ENCODE peak calls at places on chromosomes 7 and 10, in six cellular contexts. Q is SK-N-SH, O is fibroblast of pulmonary artery, C is kidney epithelial cell, G is GM12865, B is GM10248. Y is an unnamed sample.

GRCh38 chr10:62388328-62388727 is 14.2 kb downstream of the ZNF365 start:
- DNase-seq in Q (no peak), O (no peak), C (no peak), G (no peak), B (no peak), Y (no peak)

GRCh38 chr7:140625908-140626868 is 14.4 kb downstream of the DENND2A start:
- DNase-seq in Q (peak; percentile 69), O (peak; percentile 98), C (peak; percentile 97), G (no peak), B (no peak), Y (no peak)

GRCh38 chr10:51057925-51058324 is 16.4 kb upstream of the PRKG1 start:
- DNase-seq in Q (no peak), O (no peak), C (no peak), G (no peak), B (no peak), Y (no peak)

GRCh38 chr10:3902054-3902808 is 117.2 kb upstream of the KLF6 start:
- DNase-seq in Q (no peak), O (peak; percentile 55), C (peak; percentile 65), G (peak; percentile 88), B (peak; percentile 78), Y (peak; percentile 73)

GRCh38 chr10:106216085-106216484 is 948.4 kb downstream of the SORCS1 start:
- DNase-seq in Q (no peak), O (no peak), C (no peak), G (no peak), B (no peak), Y (no peak)

GRCh38 chr10:103551619-103552602 is 58.4 kb downstream of the NEURL1 start:
- DNase-seq in Q (peak; percentile 66), O (no peak), C (no peak), G (peak; percentile 12), B (no peak), Y (no peak)

GRCh38 chr10:79189853-79190435 is 121.2 kb downstream of the ZMIZ1 start:
- DNase-seq in Q (no peak), O (no peak), C (no peak), G (no peak), B (no peak), Y (no peak)

GRCh38 chr10:100485841-100486495 is 23.2 kb downstream of the WNT8B start:
- DNase-seq in Q (no peak), O (no peak), C (no peak), G (no peak), B (no peak), Y (no peak)

GRCh38 chr10:122344741-122345258 is 29.7 kb upstream of the PLEKHA1 start:
- DNase-seq in Q (no peak), O (peak; percentile 11), C (no peak), G (no peak), B (no peak), Y (no peak)

GRCh38 chr7:55441668-55442305 is 76.7 kb downstream of the LANCL2 start:
- DNase-seq in Q (peak; percentile 75), O (peak; percentile 47), C (no peak), G (no peak), B (no peak), Y (no peak)

GRCh38 chr10:6195891-6196290 is 6.8 kb upstream of the PFKFB3 start:
- DNase-seq in Q (no peak), O (peak; percentile 44), C (no peak), G (no peak), B (no peak), Y (no peak)

GRCh38 chr7:121187676-121188075 is 141.1 kb upstream of the WNT16 start:
- DNase-seq in Q (no peak), O (peak; percentile 65), C (no peak), G (no peak), B (no peak), Y (no peak)

GRCh38 chr10:122480146-122480833 is 18.9 kb downstream of the HTRA1 start:
- DNase-seq in Q (no peak), O (no peak), C (no peak), G (no peak), B (no peak), Y (no peak)

GRCh38 chr7:36138209-36138608 is 14.8 kb upstream of the EEPD1 start:
- DNase-seq in Q (no peak), O (no peak), C (no peak), G (no peak), B (no peak), Y (no peak)

GRCh38 chr10:43190775-43191174 is 52.5 kb downstream of the CSGALNACT2 start:
- DNase-seq in Q (no peak), O (no peak), C (no peak), G (no peak), B (no peak), Y (no peak)

GRCh38 chr7:107186242-107186641 is 17.4 kb downstream of the HBP1 start:
- DNase-seq in Q (no peak), O (no peak), C (no peak), G (no peak), B (no peak), Y (no peak)

GRCh38 chr7:107190090-107190489 is 21.3 kb downstream of the HBP1 start:
- DNase-seq in Q (no peak), O (no peak), C (no peak), G (no peak), B (no peak), Y (no peak)

GRCh38 chr7:107187774-107188173 is 19.0 kb downstream of the HBP1 start:
- DNase-seq in Q (no peak), O (no peak), C (no peak), G (no peak), B (no peak), Y (no peak)

GRCh38 chr7:107181172-107181571 is 12.4 kb downstream of the HBP1 start:
- DNase-seq in Q (no peak), O (no peak), C (no peak), G (no peak), B (no peak), Y (no peak)

GRCh38 chr7:107185716-107186115 is 16.9 kb downstream of the HBP1 start:
- DNase-seq in Q (no peak), O (no peak), C (no peak), G (no peak), B (no peak), Y (no peak)
- TF ChIP-seq CTCF in Q (no peak), O (no peak), C (no peak), G (no peak), B (no peak), Y (no peak)

DNA sequence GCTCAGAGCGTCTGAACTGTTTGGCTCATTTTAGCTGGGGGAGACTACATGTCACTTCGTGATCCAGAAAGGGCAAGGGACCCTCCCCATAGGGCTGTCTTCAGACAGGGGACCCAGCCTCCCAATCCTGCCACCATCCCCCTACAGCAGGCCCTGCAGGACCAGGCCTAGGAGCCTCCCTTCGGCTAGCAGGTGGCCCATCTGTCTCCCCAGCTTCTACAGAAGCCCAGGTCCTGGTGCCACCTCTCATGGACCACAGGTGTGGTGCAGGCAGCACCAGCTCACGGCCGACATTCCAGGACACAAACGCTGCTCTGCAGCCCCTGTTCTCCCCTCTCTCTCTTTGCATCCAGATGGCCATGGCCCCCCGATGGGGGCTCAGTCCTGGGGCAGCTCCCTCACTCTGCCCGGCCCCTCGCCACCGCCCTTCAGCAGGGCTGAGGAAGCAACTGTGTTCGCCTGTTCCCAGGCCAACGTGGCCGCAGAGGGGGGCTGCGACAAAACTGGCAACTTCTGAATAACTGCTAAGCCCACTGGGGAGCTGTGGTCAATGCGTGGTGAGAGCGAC is 10.3 kb downstream of the TECPR1 start:
- DNase-seq in Q (no peak), O (no peak), C (no peak), G (no peak), B (no peak), Y (no peak)
- TF ChIP-seq CTCF in Q (no peak), O (no peak), C (no peak), G (no peak), B (no peak), Y (no peak)

GRCh38 chr7:66497346-66497745 is 131.3 kb upstream of the KCTD7 start:
- DNase-seq in Q (no peak), O (no peak), C (no peak), G (no peak), B (no peak), Y (no peak)

GRCh38 chr7:66493235-66494181 is 135.2 kb upstream of the KCTD7 start:
- DNase-seq in Q (peak; percentile 99), O (peak; percentile 99), C (peak; percentile 83), G (peak; percentile 98), B (peak; percentile 98), Y (peak; percentile 98)
- TF ChIP-seq CTCF in Q (peak; percentile 22), O (peak; percentile 37), C (no peak), G (peak; percentile 28), B (no peak), Y (peak; percentile 11)

DNA sequence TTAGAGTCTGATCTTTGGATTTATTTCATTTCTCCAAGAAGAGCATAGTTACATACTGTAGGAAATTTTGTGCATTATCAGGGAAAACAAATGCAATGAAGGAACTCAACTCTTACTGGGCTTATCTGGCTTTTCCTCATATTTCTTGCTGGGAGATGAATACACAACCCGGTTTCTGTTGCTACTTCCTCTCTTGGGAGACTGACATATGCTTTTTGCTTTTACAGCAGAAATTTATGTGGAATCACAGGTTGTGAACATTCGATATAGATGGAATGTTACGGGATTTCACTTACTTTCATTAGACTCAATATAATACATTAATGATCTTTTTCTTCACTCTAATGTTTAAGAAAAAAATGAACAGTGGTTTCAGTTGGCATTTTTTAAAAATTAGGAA is 7.0 kb downstream of the SND1 start:
- DNase-seq in Q (no peak), O (no peak), C (no peak), G (no peak), B (no peak), Y (no peak)
- TF ChIP-seq CTCF in Q (no peak), O (no peak), C (no peak), G (no peak), B (no peak), Y (no peak)

DNA sequence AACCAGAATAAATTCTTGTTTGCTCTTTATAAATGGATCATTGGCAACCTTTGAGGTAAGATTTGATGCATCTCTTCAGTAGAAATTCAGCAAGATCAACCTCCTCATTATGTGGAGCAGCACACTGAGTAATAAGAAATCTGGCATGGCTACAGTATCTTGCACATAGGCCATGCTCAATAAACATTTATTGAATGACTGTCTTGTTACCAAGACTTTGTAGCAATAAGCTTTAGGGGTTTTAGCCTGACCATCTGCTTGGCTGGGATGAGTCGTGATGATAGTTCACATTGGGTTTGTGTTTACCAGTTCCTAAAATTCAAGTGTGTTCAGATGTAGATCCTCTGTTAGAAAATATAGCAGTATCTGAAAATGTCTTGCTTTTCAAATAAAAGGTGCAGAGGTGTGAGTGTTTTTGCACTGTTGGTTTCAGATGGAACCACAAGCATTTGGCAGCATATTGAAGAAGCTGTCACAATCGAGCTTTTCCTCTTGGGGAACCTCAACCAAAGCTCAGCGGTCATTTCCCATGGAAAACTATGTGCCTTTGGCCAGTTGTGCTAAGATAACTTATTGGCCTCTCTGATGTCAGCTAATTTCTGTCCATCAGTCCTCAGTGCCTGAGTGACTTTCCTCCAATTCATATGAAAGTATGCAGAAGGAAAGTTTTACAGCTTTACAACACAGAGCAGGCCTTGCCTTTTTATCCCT is 442.6 kb downstream of the GFRA1 start:
- DNase-seq in Q (no peak), O (peak; percentile 5), C (no peak), G (no peak), B (no peak), Y (no peak)
- TF ChIP-seq CTCF in Q (no peak), O (no peak), C (no peak), G (no peak), B (no peak), Y (no peak)

GRCh38 chr7:147079083-147079482 is 962.5 kb downstream of the CNTNAP2 start:
- DNase-seq in Q (no peak), O (no peak), C (no peak), G (no peak), B (no peak), Y (no peak)
- TF ChIP-seq CTCF in Q (peak; percentile 11), O (no peak), C (no peak), G (no peak), B (no peak), Y (no peak)

Y was measured in GM13976.